ENCODE peak calls at places on chromosomes 13 and 19, in five cellular contexts. K, Q, T, F and P are unnamed samples.
A peak's percentile ranks its signal among the peaks of the same experiment; 100 is the strongest.

GRCh38 chr13:86020350-86021002 is 221.3 kb upstream of the SLITRK6 start:
- DNase-seq in K (peak; percentile 19), Q (no peak), T (no peak), F (no peak), P (no peak)

GRCh38 chr19:32719611-32720059 is at the start of gene TDRD12:
- DNase-seq in K (peak; percentile 40), Q (no peak), T (no peak), F (no peak), P (no peak)

GRCh38 chr19:33408116-33408515 is 34.6 kb downstream of the CEBPG start:
- DNase-seq in K (no peak), Q (no peak), T (no peak), F (no peak), P (peak; percentile 72)

GRCh38 chr13:45086484-45086883 is 33.8 kb upstream of the GTF2F2 start:
- DNase-seq in K (no peak), Q (no peak), T (no peak), F (no peak), P (no peak)

GRCh38 chr19:47243364-47243775 is 12.4 kb upstream of the BBC3 start:
- DNase-seq in K (no peak), Q (no peak), T (no peak), F (no peak), P (no peak)

GRCh38 chr19:54035215-54036178 is 28.2 kb downstream of the VSTM1 start:
- DNase-seq in K (no peak), Q (no peak), T (no peak), F (no peak), P (no peak)

GRCh38 chr19:50906217-50906616 is 5.0 kb downstream of the KLK4 start:
- DNase-seq in K (no peak), Q (no peak), T (no peak), F (no peak), P (no peak)

GRCh38 chr13:47087841-47088240 is 191.0 kb upstream of the HTR2A start:
- DNase-seq in K (no peak), Q (no peak), T (no peak), F (no peak), P (no peak)

GRCh38 chr19:8697671-8698432 is 743 bp downstream of the ACTL9 start:
- DNase-seq in K (no peak), Q (no peak), T (no peak), F (no peak), P (no peak)

GRCh38 chr13:102816633-102817032 is 17.7 kb downstream of the BIVM start:
- DNase-seq in K (no peak), Q (no peak), T (no peak), F (no peak), P (no peak)

GRCh38 chr13:45850020-45850613 is 1.4 kb downstream of the SIAH3 start:
- DNase-seq in K (no peak), Q (no peak), T (no peak), F (no peak), P (no peak)

GRCh38 chr19:47229674-47230121 is 1.3 kb downstream of the BBC3 start:
- DNase-seq in K (no peak), Q (no peak), T (no peak), F (no peak), P (no peak)

GRCh38 chr19:55536366-55536765 is 567 bp downstream of the SBK2 start:
- DNase-seq in K (no peak), Q (no peak), T (no peak), F (no peak), P (no peak)

GRCh38 chr19:8174706-8175105 is 25.3 kb upstream of the FBN3 start:
- DNase-seq in K (no peak), Q (no peak), T (no peak), F (no peak), P (no peak)

GRCh38 chr19:7874080-7874856 is at the start of gene PRR36:
- DNase-seq in K (no peak), Q (no peak), T (no peak), F (peak; percentile 72), P (no peak)

GRCh38 chr19:6056801-6057650 is 53.3 kb downstream of the RFX2 start:
- DNase-seq in K (peak; percentile 88), Q (peak; percentile 91), T (no peak), F (peak; percentile 78), P (no peak)

GRCh38 chr19:16836906-16837362 is 7.7 kb downstream of the SIN3B start:
- DNase-seq in K (no peak), Q (no peak), T (no peak), F (no peak), P (no peak)

GRCh38 chr13:111868716-111869115 is 198.2 kb upstream of the SOX1 start:
- DNase-seq in K (no peak), Q (no peak), T (no peak), F (no peak), P (no peak)

GRCh38 chr13:27622102-27622820 is 569 bp downstream of the POLR1D start:
- DNase-seq in K (no peak), Q (no peak), T (peak; percentile 4), F (no peak), P (no peak)

GRCh38 chr13:22278336-22278929 is 607.6 kb downstream of the FGF9 start:
- DNase-seq in K (peak; percentile 56), Q (peak; percentile 28), T (no peak), F (no peak), P (no peak)

GRCh38 chr13:113489171-113489548 is 1.4 kb downstream of the DCUN1D2 start:
- DNase-seq in K (no peak), Q (no peak), T (no peak), F (no peak), P (peak; percentile 73)

GRCh38 chr13:113491982-113492381 is 1.5 kb upstream of the DCUN1D2 start:
- DNase-seq in K (no peak), Q (no peak), T (no peak), F (no peak), P (no peak)

GRCh38 chr13:113491418-113491883 is 940 bp upstream of the DCUN1D2 start:
- DNase-seq in K (peak; percentile 53), Q (no peak), T (no peak), F (no peak), P (peak; percentile 89)

GRCh38 chr13:113489549-113490495 is 689 bp downstream of the DCUN1D2 start:
- DNase-seq in K (peak; percentile 29), Q (peak; percentile 46), T (peak; percentile 42), F (no peak), P (no peak)

DNA sequence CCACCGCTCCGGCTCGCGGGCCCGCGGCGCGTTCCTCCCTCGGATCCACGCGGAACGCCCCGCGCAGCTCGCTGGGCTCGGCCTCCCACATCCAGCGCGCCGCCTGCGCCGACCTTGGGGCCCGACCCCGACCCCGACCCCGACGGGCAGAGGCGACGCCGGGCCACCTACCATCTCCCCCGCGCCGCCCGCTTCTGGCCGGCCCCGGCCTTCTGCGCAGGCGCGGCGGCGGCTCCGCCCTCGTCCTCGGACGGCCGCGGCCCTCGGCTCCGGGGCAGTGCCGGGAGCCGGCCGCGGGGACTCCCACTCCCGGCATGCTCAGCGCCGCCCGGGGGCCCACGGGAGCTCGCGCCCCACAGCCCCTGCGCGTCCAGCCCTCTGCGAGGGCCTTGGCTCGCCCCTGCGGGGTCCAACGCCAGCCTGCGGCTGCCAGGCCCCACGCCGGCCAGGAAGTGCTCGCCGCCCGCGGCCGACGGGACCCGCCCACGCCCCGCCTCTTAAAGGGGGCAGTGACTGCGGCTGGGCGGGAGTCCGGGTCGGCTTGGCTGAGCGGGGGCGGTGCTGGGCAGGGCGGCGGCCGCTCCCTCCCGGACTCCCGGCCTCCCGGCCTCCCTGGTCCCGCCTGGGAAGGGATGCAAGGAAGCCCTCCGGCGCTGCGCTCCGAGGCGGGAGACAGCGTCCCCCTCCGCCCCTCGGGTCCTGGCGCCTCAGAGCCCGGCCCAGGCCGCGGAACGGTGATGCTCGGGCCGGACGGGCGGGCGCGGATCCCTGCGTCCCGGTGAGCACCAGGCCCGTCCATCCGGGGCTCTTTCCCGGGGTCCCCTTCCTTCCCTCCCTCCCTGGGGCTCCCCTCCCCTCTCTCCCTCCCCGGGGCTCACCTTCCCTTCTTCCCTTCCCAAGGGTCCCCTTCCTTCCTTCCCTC is at the start of gene DCUN1D2:
- DNase-seq in K (peak; percentile 95), Q (peak; percentile 93), T (peak; percentile 92), F (peak; percentile 90), P (peak; percentile 98)
- TF ChIP-seq POLR2A in K (peak; percentile 90), Q (peak; percentile 68), T (peak; percentile 80), F (peak; percentile 47), P (no peak)

GRCh38 chr13:28719227-28719562 is 425 bp upstream of the SLC46A3 start:
- DNase-seq in K (no peak), Q (no peak), T (no peak), F (no peak), P (no peak)

GRCh38 chr13:28719656-28720055 is 886 bp upstream of the SLC46A3 start:
- DNase-seq in K (no peak), Q (no peak), T (no peak), F (no peak), P (no peak)

GRCh38 chr13:28718186-28718537 is 608 bp downstream of the SLC46A3 start:
- DNase-seq in K (no peak), Q (no peak), T (no peak), F (no peak), P (no peak)

GRCh38 chr13:28717170-28717569 is 1.6 kb downstream of the SLC46A3 start:
- DNase-seq in K (no peak), Q (no peak), T (no peak), F (no peak), P (no peak)

GRCh38 chr13:28718538-28719226 is at the start of gene SLC46A3:
- DNase-seq in K (peak; percentile 99), Q (peak; percentile 99), T (peak; percentile 94), F (peak; percentile 97), P (peak; percentile 98)
- TF ChIP-seq POLR2A in K (peak; percentile 90), Q (no peak), T (peak; percentile 65), F (peak; percentile 11), P (peak; percentile 33)

GRCh38 chr19:38988632-38989031 is 13.1 kb upstream of the FBXO17 start:
- DNase-seq in K (no peak), Q (no peak), T (no peak), F (no peak), P (no peak)
- TF ChIP-seq POLR2A in K (no peak), Q (no peak), T (no peak), F (no peak), P (no peak)

GRCh38 chr13:100589178-100589725 is 663 bp upstream of the GGACT start:
- DNase-seq in K (no peak), Q (no peak), T (no peak), F (no peak), P (no peak)

GRCh38 chr13:100584901-100585300 is 3.7 kb downstream of the GGACT start:
- DNase-seq in K (no peak), Q (no peak), T (no peak), F (no peak), P (no peak)

GRCh38 chr13:100594255-100594654 is 5.7 kb upstream of the GGACT start:
- DNase-seq in K (peak; percentile 74), Q (no peak), T (no peak), F (no peak), P (no peak)

DNA sequence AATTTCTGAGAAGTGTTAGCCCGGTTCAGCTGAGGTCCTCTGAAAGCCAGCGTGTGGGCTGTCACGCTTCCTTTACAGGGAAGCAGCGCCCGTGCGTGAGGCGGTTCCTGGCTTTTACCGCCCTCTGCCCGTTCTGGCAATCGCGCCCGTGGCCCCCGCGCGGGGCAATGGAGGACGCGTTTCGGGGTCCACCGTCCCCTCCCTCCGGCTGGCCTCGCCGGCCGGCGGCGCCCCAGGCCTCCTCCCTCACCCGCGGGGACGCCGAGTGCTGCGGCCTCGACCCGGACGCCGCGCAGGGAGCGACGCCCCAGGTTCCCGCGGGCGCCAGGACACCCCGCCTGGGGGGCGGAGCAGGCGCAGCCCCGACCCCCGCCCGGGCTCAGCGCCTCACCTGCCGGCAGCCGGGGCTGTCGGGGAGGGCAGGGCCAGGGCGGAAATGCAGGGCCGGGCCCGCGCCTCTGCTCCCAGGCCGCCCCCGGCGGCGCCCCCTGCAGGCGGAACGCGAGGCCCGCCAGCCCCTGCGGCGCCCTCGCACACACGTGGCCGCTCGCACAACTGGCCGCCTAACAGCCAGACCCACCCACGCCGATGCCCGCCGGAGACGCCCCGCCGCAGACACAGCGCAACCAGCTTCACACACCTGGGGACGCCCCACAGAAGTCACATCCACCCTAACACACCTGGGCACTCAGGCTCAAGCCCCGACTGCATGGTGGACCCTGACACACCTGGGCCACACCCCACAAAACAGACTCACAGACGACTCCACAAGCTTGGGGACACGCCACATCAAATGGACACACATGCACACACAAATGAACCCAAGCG is at the start of gene GGACT:
- DNase-seq in K (peak; percentile 66), Q (peak; percentile 46), T (peak; percentile 93), F (peak; percentile 66), P (peak; percentile 96)
- TF ChIP-seq POLR2A in K (peak; percentile 29), Q (no peak), T (peak; percentile 61), F (no peak), P (no peak)